ENCODE peak calls at places on chromosomes 3 and 15, in six cellular contexts. One of them, this sample, is unnamed.

GRCh38 chr3:108153451-108153981 is 62.7 kb upstream of the CD47 start:
- DNase-seq in endothelial cell: peak
- DNase-seq in MM.1S: peak
- DNase-seq in fibroblast of pulmonary artery: peak
- DNase-seq in cardiac fibroblast: peak
- DNase-seq in cardiac muscle cell: peak
- DNase-seq in this sample: peak

GRCh38 chr15:51814616-51815015 is 14.8 kb upstream of the TMOD3 start:
- DNase-seq in endothelial cell: no peak
- DNase-seq in fibroblast of pulmonary artery: no peak
- DNase-seq in cardiac fibroblast: peak
- DNase-seq in cardiac muscle cell: no peak
- DNase-seq in MM.1S: no peak
- DNase-seq in this sample: no peak

GRCh38 chr3:7978104-7978457 is 523.5 kb upstream of the LMCD1 start:
- DNase-seq in MM.1S: no peak
- DNase-seq in cardiac fibroblast: no peak
- DNase-seq in cardiac muscle cell: no peak
- DNase-seq in fibroblast of pulmonary artery: no peak
- DNase-seq in endothelial cell: no peak
- DNase-seq in this sample: no peak

GRCh38 chr3:25441234-25441856 is 13.3 kb downstream of the RARB start:
- DNase-seq in cardiac muscle cell: no peak
- DNase-seq in cardiac fibroblast: no peak
- DNase-seq in MM.1S: no peak
- DNase-seq in endothelial cell: no peak
- DNase-seq in fibroblast of pulmonary artery: no peak
- DNase-seq in this sample: peak

GRCh38 chr3:100289339-100289738 is 28.5 kb downstream of the TBC1D23 start:
- DNase-seq in cardiac muscle cell: no peak
- DNase-seq in cardiac fibroblast: peak
- DNase-seq in fibroblast of pulmonary artery: peak
- DNase-seq in endothelial cell: no peak
- DNase-seq in MM.1S: no peak
- DNase-seq in this sample: no peak

GRCh38 chr3:64166584-64167155 is 58.6 kb downstream of the PRICKLE2 start:
- DNase-seq in endothelial cell: peak
- DNase-seq in fibroblast of pulmonary artery: peak
- DNase-seq in MM.1S: no peak
- DNase-seq in cardiac fibroblast: no peak
- DNase-seq in cardiac muscle cell: peak
- DNase-seq in this sample: no peak

GRCh38 chr15:79185199-79185598 is 94.6 kb upstream of the RASGRF1 start:
- DNase-seq in cardiac muscle cell: no peak
- DNase-seq in fibroblast of pulmonary artery: no peak
- DNase-seq in cardiac fibroblast: no peak
- DNase-seq in endothelial cell: peak
- DNase-seq in MM.1S: peak
- DNase-seq in this sample: no peak

GRCh38 chr3:172372895-172373294 is 75.4 kb downstream of the GHSR start:
- DNase-seq in endothelial cell: no peak
- DNase-seq in cardiac muscle cell: no peak
- DNase-seq in fibroblast of pulmonary artery: no peak
- DNase-seq in cardiac fibroblast: no peak
- DNase-seq in MM.1S: no peak
- DNase-seq in this sample: no peak

GRCh38 chr3:127822166-127822835 is at the start of gene MGLL:
- DNase-seq in endothelial cell: peak
- DNase-seq in MM.1S: no peak
- DNase-seq in cardiac muscle cell: peak
- DNase-seq in cardiac fibroblast: peak
- DNase-seq in fibroblast of pulmonary artery: peak
- DNase-seq in this sample: no peak

GRCh38 chr3:58010562-58010961 is 2.3 kb downstream of the FLNB start:
- DNase-seq in endothelial cell: no peak
- DNase-seq in fibroblast of pulmonary artery: no peak
- DNase-seq in MM.1S: no peak
- DNase-seq in cardiac fibroblast: no peak
- DNase-seq in cardiac muscle cell: no peak
- DNase-seq in this sample: no peak

GRCh38 chr3:142232340-142232739 is 7.0 kb upstream of the GK5 start:
- DNase-seq in cardiac muscle cell: no peak
- DNase-seq in MM.1S: no peak
- DNase-seq in fibroblast of pulmonary artery: no peak
- DNase-seq in cardiac fibroblast: no peak
- DNase-seq in endothelial cell: no peak
- DNase-seq in this sample: no peak

GRCh38 chr3:188605231-188605630 is 451.3 kb downstream of the LPP start:
- DNase-seq in fibroblast of pulmonary artery: no peak
- DNase-seq in cardiac fibroblast: no peak
- DNase-seq in endothelial cell: no peak
- DNase-seq in cardiac muscle cell: no peak
- DNase-seq in MM.1S: no peak
- DNase-seq in this sample: no peak

GRCh38 chr15:77413687-77414349 is 6.1 kb downstream of the PEAK1 start:
- DNase-seq in cardiac muscle cell: no peak
- DNase-seq in cardiac fibroblast: no peak
- DNase-seq in fibroblast of pulmonary artery: no peak
- DNase-seq in endothelial cell: no peak
- DNase-seq in MM.1S: no peak
- DNase-seq in this sample: no peak

GRCh38 chr15:45449878-45450277 is 71.5 kb upstream of the GATM start:
- DNase-seq in fibroblast of pulmonary artery: no peak
- DNase-seq in cardiac fibroblast: no peak
- DNase-seq in cardiac muscle cell: no peak
- DNase-seq in MM.1S: peak
- DNase-seq in endothelial cell: no peak
- DNase-seq in this sample: no peak

DNA sequence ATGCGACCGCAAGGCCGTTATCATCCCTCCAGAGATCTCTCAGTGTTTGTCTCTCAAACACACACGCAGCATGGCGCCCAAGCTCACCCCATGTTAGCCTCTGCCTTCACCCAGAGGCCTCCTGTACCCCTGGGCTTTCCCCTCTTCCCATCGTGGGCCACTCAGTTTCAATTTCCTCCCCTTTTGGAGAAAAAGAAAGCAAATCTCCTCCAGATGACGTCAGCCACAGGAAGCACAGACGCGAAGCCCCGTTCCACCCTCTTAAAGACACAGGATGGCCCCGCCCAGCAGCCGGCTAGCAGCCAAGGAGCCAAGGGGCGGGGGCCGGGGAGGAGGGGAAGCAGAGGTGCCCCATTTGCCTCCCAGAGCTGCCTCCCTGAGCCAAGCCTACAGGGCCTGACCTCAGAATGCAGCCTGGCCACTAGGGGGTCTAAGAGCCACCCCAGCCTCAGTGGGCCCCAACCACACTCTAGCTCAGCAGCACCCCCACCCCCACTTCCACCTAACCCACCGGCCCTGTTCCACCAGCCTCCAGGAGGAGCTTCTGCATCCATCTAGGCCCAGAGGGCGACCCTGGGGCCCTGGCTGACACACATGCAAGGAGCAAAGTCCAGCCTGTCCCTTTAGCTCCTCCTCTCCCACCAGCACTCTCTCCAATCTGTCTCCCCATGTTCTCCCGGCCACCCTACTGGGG is 26.5 kb downstream of the ATRIP start:
- DNase-seq in fibroblast of pulmonary artery: peak
- DNase-seq in cardiac fibroblast: peak
- DNase-seq in MM.1S: peak
- DNase-seq in endothelial cell: peak
- DNase-seq in cardiac muscle cell: peak
- DNase-seq in this sample: peak
- TF ChIP-seq CTCF in fibroblast of pulmonary artery: peak
- TF ChIP-seq CTCF in cardiac fibroblast: peak
- TF ChIP-seq CTCF in MM.1S: peak
- TF ChIP-seq CTCF in endothelial cell: peak
- TF ChIP-seq CTCF in cardiac muscle cell: peak
- TF ChIP-seq CTCF in this sample: peak

DNA sequence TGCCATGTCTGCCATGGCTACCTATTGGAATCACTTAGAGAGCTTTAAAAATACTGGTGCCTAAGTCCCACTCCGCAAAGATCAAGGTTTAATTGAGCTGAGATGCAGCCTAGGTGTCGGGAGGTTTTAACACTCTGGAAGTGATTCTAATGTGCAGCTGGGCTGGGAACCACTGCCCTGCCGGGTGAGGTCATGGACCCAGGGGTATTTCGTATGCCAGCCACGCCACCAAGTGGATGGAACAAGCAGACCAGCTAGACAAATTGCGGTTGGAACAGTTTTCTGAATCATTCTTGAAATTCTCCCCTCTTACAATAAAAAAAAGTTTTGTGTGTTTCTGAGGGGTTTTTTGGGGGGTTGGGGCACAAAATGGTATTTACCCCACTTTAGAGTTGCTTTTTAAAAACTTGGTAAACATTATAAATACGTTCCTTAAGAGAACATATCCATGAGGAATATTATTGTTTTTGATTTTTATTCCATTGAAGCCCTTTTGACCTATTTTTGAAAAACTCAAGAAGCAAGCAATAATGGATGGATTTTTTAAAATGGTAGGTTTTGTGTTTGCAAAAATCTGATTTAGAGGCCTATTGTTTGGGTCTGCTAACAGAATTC is 66.2 kb upstream of the CSTA start:
- DNase-seq in MM.1S: peak
- DNase-seq in endothelial cell: peak
- DNase-seq in cardiac fibroblast: peak
- DNase-seq in fibroblast of pulmonary artery: peak
- DNase-seq in cardiac muscle cell: peak
- DNase-seq in this sample: peak
- TF ChIP-seq CTCF in MM.1S: peak
- TF ChIP-seq CTCF in endothelial cell: peak
- TF ChIP-seq CTCF in cardiac fibroblast: peak
- TF ChIP-seq CTCF in fibroblast of pulmonary artery: peak
- TF ChIP-seq CTCF in cardiac muscle cell: peak
- TF ChIP-seq CTCF in this sample: peak

DNA sequence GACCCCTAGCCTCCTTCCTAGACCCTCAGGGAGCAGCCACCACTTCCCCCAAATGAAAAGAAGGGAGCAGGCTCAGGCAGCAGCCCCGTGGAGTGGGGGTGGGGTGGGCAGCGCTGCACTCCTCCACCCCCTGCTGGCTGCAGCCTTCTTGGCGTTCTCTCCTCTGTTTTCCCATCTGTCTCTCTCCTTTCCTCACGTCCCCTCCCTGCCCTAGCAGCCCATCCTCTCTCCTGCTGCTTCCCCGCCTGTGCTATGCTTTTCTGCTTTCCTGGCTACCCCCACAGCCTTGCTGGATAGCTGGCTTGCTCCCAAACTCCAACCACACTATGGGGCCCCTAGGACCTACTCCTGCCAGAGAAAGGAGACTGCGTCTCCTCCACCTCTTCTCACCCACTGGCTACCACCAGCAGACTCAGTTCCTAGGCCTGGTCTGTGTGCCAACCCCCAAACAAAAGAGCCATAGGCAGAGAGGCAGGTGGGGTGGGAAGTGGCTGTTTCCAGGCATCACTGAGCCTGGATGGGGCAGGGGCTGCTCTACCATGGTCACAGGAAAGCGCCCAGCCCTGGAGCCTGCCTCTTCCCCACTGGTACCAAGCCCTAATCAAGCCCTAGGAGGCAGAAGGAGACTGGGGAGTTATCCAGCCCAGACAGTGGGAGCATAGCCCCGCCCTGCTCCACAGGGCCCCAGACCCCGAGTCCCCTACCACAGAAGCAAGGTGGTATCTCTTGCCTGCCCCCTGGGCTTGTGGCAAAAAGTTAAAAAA is 3.4 kb upstream of the DISP2 start:
- DNase-seq in fibroblast of pulmonary artery: peak
- DNase-seq in cardiac fibroblast: no peak
- DNase-seq in cardiac muscle cell: peak
- DNase-seq in MM.1S: no peak
- DNase-seq in endothelial cell: peak
- DNase-seq in this sample: no peak
- TF ChIP-seq CTCF in fibroblast of pulmonary artery: peak
- TF ChIP-seq CTCF in cardiac fibroblast: peak
- TF ChIP-seq CTCF in cardiac muscle cell: peak
- TF ChIP-seq CTCF in MM.1S: peak
- TF ChIP-seq CTCF in endothelial cell: no peak
- TF ChIP-seq CTCF in this sample: peak

GRCh38 chr3:52383446-52383845 is 61.5 kb downstream of the SEMA3G start:
- DNase-seq in cardiac muscle cell: no peak
- DNase-seq in cardiac fibroblast: no peak
- DNase-seq in endothelial cell: no peak
- DNase-seq in fibroblast of pulmonary artery: no peak
- DNase-seq in MM.1S: no peak
- DNase-seq in this sample: no peak

GRCh38 chr3:52384009-52384761 is 60.7 kb downstream of the SEMA3G start:
- DNase-seq in endothelial cell: no peak
- DNase-seq in cardiac muscle cell: no peak
- DNase-seq in fibroblast of pulmonary artery: no peak
- DNase-seq in MM.1S: no peak
- DNase-seq in cardiac fibroblast: no peak
- DNase-seq in this sample: no peak

GRCh38 chr3:52387481-52387880 is 57.4 kb downstream of the SEMA3G start:
- DNase-seq in cardiac muscle cell: no peak
- DNase-seq in MM.1S: no peak
- DNase-seq in fibroblast of pulmonary artery: no peak
- DNase-seq in endothelial cell: no peak
- DNase-seq in cardiac fibroblast: no peak
- DNase-seq in this sample: no peak

GRCh38 chr3:52388348-52388821 is 56.5 kb downstream of the SEMA3G start:
- DNase-seq in cardiac fibroblast: no peak
- DNase-seq in fibroblast of pulmonary artery: no peak
- DNase-seq in MM.1S: no peak
- DNase-seq in cardiac muscle cell: no peak
- DNase-seq in endothelial cell: peak
- DNase-seq in this sample: no peak

DNA sequence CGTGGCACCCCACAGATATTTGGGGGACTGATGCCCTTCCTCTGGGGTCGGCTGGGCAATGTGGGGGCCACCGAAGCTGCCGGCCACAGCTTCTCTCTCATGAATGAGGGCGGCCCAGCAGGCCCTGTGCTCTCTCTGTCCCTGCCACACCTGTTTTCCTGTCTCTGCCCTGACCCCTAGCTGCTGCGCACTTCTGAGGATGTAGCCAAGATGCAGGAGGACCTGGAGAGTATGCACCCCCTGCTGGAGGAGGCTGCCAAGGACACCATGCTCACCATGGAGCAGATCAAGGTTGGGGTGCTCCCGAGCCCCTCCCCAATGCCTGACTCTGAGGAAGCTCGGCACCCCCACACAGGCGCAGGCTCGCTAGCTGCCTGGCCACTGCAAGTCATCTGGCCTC is 59.7 kb downstream of the SEMA3G start:
- DNase-seq in fibroblast of pulmonary artery: peak
- DNase-seq in cardiac fibroblast: peak
- DNase-seq in cardiac muscle cell: peak
- DNase-seq in MM.1S: peak
- DNase-seq in endothelial cell: peak
- DNase-seq in this sample: peak
- TF ChIP-seq CTCF in fibroblast of pulmonary artery: peak
- TF ChIP-seq CTCF in cardiac fibroblast: peak
- TF ChIP-seq CTCF in cardiac muscle cell: peak
- TF ChIP-seq CTCF in MM.1S: peak
- TF ChIP-seq CTCF in endothelial cell: peak
- TF ChIP-seq CTCF in this sample: peak

DNA sequence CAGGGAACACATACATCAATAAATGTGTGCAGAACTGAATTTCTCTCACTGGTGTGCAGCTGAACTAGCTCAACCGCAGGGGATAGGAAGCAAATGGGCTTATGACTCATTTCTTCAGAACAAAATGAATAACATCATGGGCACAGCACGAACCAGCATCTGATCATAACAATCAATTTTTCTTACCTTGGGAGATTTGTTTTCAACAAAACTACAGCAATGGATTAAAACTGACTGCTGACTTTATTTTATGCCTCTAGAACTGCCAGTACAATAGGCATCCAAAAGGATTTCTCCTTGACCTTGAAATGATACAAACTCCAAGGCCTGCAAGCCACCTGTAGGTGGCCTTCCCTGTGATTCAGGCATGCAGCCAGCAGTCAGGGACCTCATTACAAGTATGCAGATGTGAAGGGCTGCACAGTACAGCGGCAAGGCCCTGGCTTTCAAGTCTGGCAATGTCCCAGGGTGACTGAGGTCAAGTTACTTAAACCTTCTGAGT is 26.1 kb downstream of the TAMM41 start:
- DNase-seq in cardiac muscle cell: peak
- DNase-seq in cardiac fibroblast: peak
- DNase-seq in endothelial cell: no peak
- DNase-seq in fibroblast of pulmonary artery: no peak
- DNase-seq in MM.1S: no peak
- DNase-seq in this sample: peak
- TF ChIP-seq CTCF in cardiac muscle cell: no peak
- TF ChIP-seq CTCF in cardiac fibroblast: peak
- TF ChIP-seq CTCF in endothelial cell: no peak
- TF ChIP-seq CTCF in fibroblast of pulmonary artery: peak
- TF ChIP-seq CTCF in MM.1S: no peak
- TF ChIP-seq CTCF in this sample: peak